ENCODE peak calls at places on chromosome 16, in four cellular contexts. R, I, D and W are unnamed samples.

GRCh38 chr16:75288596-75289120 is 37.2 kb upstream of the BCAR1 start:
- DNase-seq in R (no peak), I (peak; percentile 83), D (no peak), W (no peak)

GRCh38 chr16:73131153-73131862 is 83.4 kb upstream of the ZFHX3 start:
- DNase-seq in R (no peak), I (no peak), D (no peak), W (no peak)

GRCh38 chr16:4172070-4172469 is 55.8 kb upstream of the ADCY9 start:
- DNase-seq in R (peak; percentile 20), I (no peak), D (no peak), W (no peak)

GRCh38 chr16:934178-934577 is 36.6 kb downstream of the LMF1 start:
- DNase-seq in R (no peak), I (no peak), D (no peak), W (no peak)

GRCh38 chr16:76265434-76266045 is 11.7 kb upstream of the CNTNAP4 start:
- DNase-seq in R (no peak), I (no peak), D (peak; percentile 59), W (peak; percentile 35)

GRCh38 chr16:89378947-89379771 is 111.2 kb downstream of the ANKRD11 start:
- DNase-seq in R (no peak), I (no peak), D (peak; percentile 49), W (no peak)

GRCh38 chr16:15643453-15644305 is 725 bp upstream of the MARF1 start:
- DNase-seq in R (peak; percentile 36), I (peak; percentile 43), D (peak; percentile 87), W (peak; percentile 43)

GRCh38 chr16:22721497-22722100 is 92.4 kb upstream of the HS3ST2 start:
- DNase-seq in R (no peak), I (no peak), D (no peak), W (peak; percentile 5)

GRCh38 chr16:51407199-51407598 is 256.1 kb upstream of the SALL1 start:
- DNase-seq in R (no peak), I (no peak), D (no peak), W (no peak)

GRCh38 chr16:84913315-84913714 is 93.5 kb downstream of the CRISPLD2 start:
- DNase-seq in R (no peak), I (no peak), D (no peak), W (no peak)

GRCh38 chr16:14493791-14494190 is 136.3 kb downstream of the PARN start:
- DNase-seq in R (no peak), I (no peak), D (no peak), W (no peak)

GRCh38 chr16:4052801-4053662 is 63.2 kb downstream of the ADCY9 start:
- DNase-seq in R (peak; percentile 75), I (no peak), D (no peak), W (no peak)

GRCh38 chr16:84689126-84689525 is 10.7 kb upstream of the USP10 start:
- DNase-seq in R (peak; percentile 32), I (no peak), D (no peak), W (peak; percentile 72)

GRCh38 chr16:716250-716607 is 1.3 kb downstream of the METRN start:
- DNase-seq in R (peak; percentile 55), I (no peak), D (peak; percentile 72), W (peak; percentile 37)

GRCh38 chr16:81723098-81723723 is 55.9 kb upstream of the PLCG2 start:
- DNase-seq in R (peak; percentile 10), I (peak; percentile 40), D (peak; percentile 89), W (peak; percentile 69)